ENCODE peak calls at places on chromosomes 12 and 14, in six cellular contexts. E is CD8-positive, alpha-beta memory T cell; G is PC-9; I is tibial artery; M is left ventricle myocardium inferior; X is naive thymus-derived CD4-positive, alpha-beta T cell. V is an unnamed sample.
A peak's percentile ranks its signal among the peaks of the same experiment; 100 is the strongest.

GRCh38 chr12:107761502-107761904 is 566 bp upstream of the PRDM4 start:
- DNase-seq in E (no peak), G (no peak), I (no peak), M (no peak), X (no peak), V (no peak)

GRCh38 chr12:109920266-109920780 is 20.2 kb downstream of the TCHP start:
- DNase-seq in E (no peak), G (no peak), I (no peak), M (no peak), X (no peak), V (no peak)

GRCh38 chr12:28079539-28079938 is 107.0 kb upstream of the PTHLH start:
- DNase-seq in E (no peak), G (no peak), I (no peak), M (no peak), X (no peak), V (no peak)

GRCh38 chr12:62268956-62269355 is 8.8 kb downstream of the USP15 start:
- DNase-seq in E (no peak), G (peak; percentile 43), I (no peak), M (no peak), X (no peak), V (no peak)

GRCh38 chr14:105945891-105946290 is 419.5 kb downstream of the TMEM121 start:
- DNase-seq in E (no peak), G (no peak), I (no peak), M (no peak), X (peak; percentile 8), V (no peak)

GRCh38 chr12:34289431-34290190 is 267.3 kb downstream of the ALG10 start:
- DNase-seq in E (no peak), G (no peak), I (peak; percentile 55), M (peak; percentile 4), X (no peak), V (no peak)

GRCh38 chr12:6273209-6273928 is 37.1 kb upstream of the PLEKHG6 start:
- DNase-seq in E (no peak), G (peak; percentile 50), I (no peak), M (no peak), X (no peak), V (no peak)

GRCh38 chr14:105448706-105449111 is 25.9 kb upstream of the CRIP2 start:
- DNase-seq in E (peak; percentile 55), G (no peak), I (peak; percentile 88), M (peak; percentile 80), X (peak; percentile 53), V (no peak)

GRCh38 chr12:68609955-68610434 is 704 bp upstream of the RAP1B start:
- DNase-seq in E (no peak), G (no peak), I (no peak), M (no peak), X (peak; percentile 48), V (no peak)

GRCh38 chr14:104700747-104701215 is 11.4 kb downstream of the INF2 start:
- DNase-seq in E (no peak), G (no peak), I (no peak), M (no peak), X (no peak), V (no peak)

GRCh38 chr12:57558864-57559263 is 9.0 kb downstream of the KIF5A start:
- DNase-seq in E (no peak), G (no peak), I (peak; percentile 5), M (no peak), X (no peak), V (no peak)

GRCh38 chr12:69388371-69388770 is 28.8 kb downstream of the YEATS4 start:
- DNase-seq in E (no peak), G (peak; percentile 43), I (no peak), M (no peak), X (peak; percentile 0), V (no peak)

GRCh38 chr14:70921669-70922068 is 14.4 kb downstream of the PCNX1 start:
- DNase-seq in E (no peak), G (no peak), I (no peak), M (no peak), X (no peak), V (no peak)

GRCh38 chr12:10354502-10354901 is 35.3 kb downstream of the KLRK1 start:
- DNase-seq in E (no peak), G (no peak), I (no peak), M (no peak), X (no peak), V (no peak)

GRCh38 chr12:55861871-55862270 is 19.1 kb upstream of the MMP19 start:
- DNase-seq in E (no peak), G (no peak), I (no peak), M (no peak), X (no peak), V (no peak)

GRCh38 chr14:94677239-94677612 is 65.0 kb downstream of the SERPINA3 start:
- DNase-seq in E (no peak), G (no peak), I (peak; percentile 6), M (no peak), X (no peak), V (no peak)

GRCh38 chr14:68576031-68576430 is 216.8 kb downstream of the ZFP36L1 start:
- DNase-seq in E (no peak), G (peak; percentile 77), I (peak; percentile 35), M (no peak), X (no peak), V (no peak)

GRCh38 chr12:124869011-124869665 is 5.5 kb upstream of the SCARB1 start:
- DNase-seq in E (no peak), G (no peak), I (no peak), M (peak; percentile 27), X (no peak), V (no peak)

GRCh38 chr14:104337381-104337780 is 199.0 kb downstream of the KIF26A start:
- DNase-seq in E (no peak), G (no peak), I (no peak), M (no peak), X (no peak), V (no peak)

GRCh38 chr12:26100966-26101744 is 23.7 kb downstream of the BHLHE41 start:
- DNase-seq in E (no peak), G (peak; percentile 99), I (no peak), M (no peak), X (no peak), V (no peak)

GRCh38 chr12:119115296-119115905 is 63.3 kb upstream of the HSPB8 start:
- DNase-seq in E (no peak), G (no peak), I (no peak), M (no peak), X (no peak), V (no peak)

GRCh38 chr12:57894577-57895292 is 46.6 kb upstream of the ATP23 start:
- DNase-seq in E (no peak), G (no peak), I (no peak), M (no peak), X (no peak), V (no peak)

GRCh38 chr12:22268973-22269372 is 65.5 kb downstream of the ST8SIA1 start:
- DNase-seq in E (no peak), G (no peak), I (no peak), M (no peak), X (no peak), V (no peak)

GRCh38 chr14:61716956-61717355 is 21.6 kb downstream of the HIF1A start:
- DNase-seq in E (no peak), G (no peak), I (no peak), M (no peak), X (no peak), V (no peak)

GRCh38 chr14:61720302-61720677 is 25.0 kb downstream of the HIF1A start:
- DNase-seq in E (no peak), G (no peak), I (no peak), M (no peak), X (peak; percentile 26), V (no peak)

GRCh38 chr14:61719344-61720301 is 24.3 kb downstream of the HIF1A start:
- DNase-seq in E (no peak), G (no peak), I (no peak), M (no peak), X (peak; percentile 60), V (no peak)

GRCh38 chr14:61713724-61714437 is 18.6 kb downstream of the HIF1A start:
- DNase-seq in E (no peak), G (no peak), I (no peak), M (no peak), X (no peak), V (no peak)

GRCh38 chr14:61718039-61718438 is 22.7 kb downstream of the HIF1A start:
- DNase-seq in E (no peak), G (no peak), I (no peak), M (no peak), X (no peak), V (no peak)
- H3K27ac ChIP-seq in E (no peak overlapping the region), G (peak overlapping the region; percentile 40), I (no peak overlapping the region), M (peak overlapping the region; percentile 18), X (peak overlapping the region; percentile 56), V (no peak overlapping the region)

DNA sequence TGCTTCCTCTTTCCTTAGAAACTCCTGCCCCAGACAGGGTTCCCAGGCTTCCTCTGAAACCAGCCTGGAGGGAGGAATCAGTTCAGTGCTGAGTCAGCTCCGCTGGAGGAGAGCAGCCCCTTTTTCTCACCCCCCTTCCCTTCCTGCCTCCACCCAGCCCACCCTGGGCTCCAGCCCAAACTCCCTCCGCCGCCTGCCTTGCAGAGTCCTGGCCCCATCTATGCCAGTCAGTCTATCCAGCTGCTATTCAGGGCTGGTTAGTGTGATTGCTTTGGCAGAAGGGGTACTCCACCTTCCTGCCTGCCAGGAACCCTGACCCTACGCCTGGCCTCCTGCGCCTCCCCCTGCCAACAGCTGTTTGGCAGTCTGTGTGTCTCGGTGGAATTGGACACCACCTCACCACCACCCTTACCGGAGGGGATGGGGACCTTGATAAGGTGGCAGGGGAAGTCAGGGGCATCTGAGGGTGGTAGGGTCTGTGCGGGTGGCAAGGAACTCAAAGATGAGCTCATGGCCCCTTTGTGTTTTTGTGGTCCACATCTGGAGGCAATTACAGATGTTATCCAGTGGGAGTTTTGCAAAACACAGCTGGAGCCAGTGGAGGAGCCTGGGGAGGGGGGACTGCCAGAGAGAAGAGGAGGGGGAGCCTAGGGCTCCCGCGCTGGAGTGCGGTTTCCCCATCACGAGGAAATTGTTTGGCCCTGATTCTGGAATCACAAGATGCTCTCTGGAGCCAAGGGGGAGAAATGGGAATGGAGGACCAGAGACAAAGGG is 12.2 kb downstream of the MMP14 start:
- DNase-seq in E (no peak), G (no peak), I (peak; percentile 96), M (peak; percentile 66), X (no peak), V (peak; percentile 60)
- H3K4me1 ChIP-seq in E (peaks cover 10% of the 10 kb centered on the region), G (no peaks in the 10 kb centered on the region), I (peaks cover 77% of the 10 kb centered on the region), M (peaks cover 76% of the 10 kb centered on the region), X (no peaks in the 10 kb centered on the region), V (peaks cover 57% of the 10 kb centered on the region)

GRCh38 chr12:37565112-37565511 is 751.5 kb upstream of the ALG10B start:
- DNase-seq in E (no peak), G (no peak), I (no peak), M (no peak), X (no peak), V (no peak)
- H3K9me3 ChIP-seq in E (no peaks in the 10 kb centered on the region), G (no peaks in the 10 kb centered on the region), I (no peaks in the 10 kb centered on the region), M (peaks cover 23% of the 10 kb centered on the region), X (no peaks in the 10 kb centered on the region), V (no peaks in the 10 kb centered on the region)

DNA sequence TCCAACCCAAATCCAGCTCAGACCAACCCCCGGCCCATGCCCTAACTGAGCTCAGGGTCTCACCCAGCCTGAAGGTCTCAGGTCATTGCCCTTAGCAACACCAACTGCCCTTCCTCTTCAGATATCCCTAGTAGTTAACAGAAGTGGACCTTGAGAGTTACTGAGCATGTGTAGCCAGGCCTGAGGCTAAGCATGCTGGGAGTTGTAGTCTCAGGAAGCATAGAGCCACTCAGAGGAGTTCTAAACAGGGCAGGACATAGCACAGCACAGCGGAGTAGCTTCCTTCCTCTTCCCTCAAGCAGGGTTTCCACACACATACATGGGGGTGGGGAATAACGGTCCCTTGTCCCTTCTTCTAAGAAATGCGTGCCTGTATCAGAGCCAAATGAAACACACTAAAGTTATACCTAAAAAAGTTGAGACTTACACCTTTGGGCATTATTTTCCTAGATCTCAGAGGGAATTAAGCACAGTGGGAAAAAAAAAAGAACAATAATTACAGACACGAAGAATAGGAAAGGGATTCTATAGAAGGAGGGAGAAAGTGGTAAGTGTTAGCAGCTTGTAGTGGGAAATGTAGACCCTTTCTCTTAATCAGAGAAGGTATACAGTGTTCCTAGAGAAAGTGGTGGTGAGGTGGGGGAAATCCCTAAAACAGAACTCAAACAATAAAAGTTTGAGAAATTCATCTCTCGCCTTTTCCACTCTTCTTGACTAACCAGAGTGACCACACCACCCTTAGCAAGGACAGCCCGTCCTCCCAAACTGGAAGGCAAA is 4.4 kb downstream of the KMT2D start:
- DNase-seq in E (no peak), G (no peak), I (no peak), M (peak; percentile 45), X (peak; percentile 53), V (no peak)
- H3K27ac ChIP-seq in E (peak overlapping the region; percentile 90), G (no peak overlapping the region), I (no peak overlapping the region), M (peak overlapping the region; percentile 100), X (peak overlapping the region; percentile 87), V (no peak overlapping the region)